ENCODE peak calls at places on chromosomes 12 and 14, in six cellular contexts. K is HepG2, V is A549, L is K562, P is endothelial cell of umbilical vein, H is GM12878. T is an unnamed sample.
A peak's percentile ranks its signal among the peaks of the same experiment; 100 is the strongest.

GRCh38 chr14:58465425-58465824 is 37.9 kb downstream of the KIAA0586 start:
- DNase-seq in K (peak; percentile 32), V (peak; percentile 13), L (no peak), P (peak; percentile 10), H (no peak), T (no peak)

GRCh38 chr14:23361763-23362162 is 3.2 kb downstream of the EFS start:
- DNase-seq in K (no peak), V (no peak), L (no peak), P (no peak), H (no peak), T (no peak)

GRCh38 chr14:65302571-65303184 is 109.9 kb upstream of the FUT8 start:
- DNase-seq in K (no peak), V (no peak), L (no peak), P (no peak), H (peak; percentile 98), T (no peak)

GRCh38 chr12:116718578-116719454 is 19.1 kb downstream of the SPRING1 start:
- DNase-seq in K (no peak), V (no peak), L (no peak), P (peak; percentile 75), H (no peak), T (no peak)

GRCh38 chr14:35631071-35631805 is 97.3 kb downstream of the INSM2 start:
- DNase-seq in K (no peak), V (no peak), L (no peak), P (no peak), H (no peak), T (no peak)

GRCh38 chr12:52147367-52147972 is 44.3 kb downstream of the KRT80 start:
- DNase-seq in K (peak; percentile 67), V (peak; percentile 96), L (peak; percentile 77), P (peak; percentile 91), H (no peak), T (peak; percentile 69)

GRCh38 chr14:35435177-35435576 is 30.6 kb upstream of the NFKBIA start:
- DNase-seq in K (no peak), V (no peak), L (no peak), P (no peak), H (no peak), T (no peak)

GRCh38 chr12:76595056-76595455 is 35.5 kb upstream of the OSBPL8 start:
- DNase-seq in K (no peak), V (no peak), L (no peak), P (no peak), H (no peak), T (no peak)

GRCh38 chr12:28878629-28879028 is 270.4 kb upstream of the FAR2 start:
- DNase-seq in K (no peak), V (no peak), L (no peak), P (no peak), H (no peak), T (no peak)
- TF ChIP-seq CTCF in K (no peak), V (no peak), L (no peak), P (no peak), H (no peak), T (no peak)

GRCh38 chr14:61376314-61376713 is 54.9 kb downstream of the PRKCH start:
- DNase-seq in K (no peak), V (no peak), L (no peak), P (no peak), H (no peak), T (no peak)

GRCh38 chr14:61380984-61381383 is 59.6 kb downstream of the PRKCH start:
- DNase-seq in K (peak; percentile 1), V (no peak), L (no peak), P (no peak), H (no peak), T (no peak)

GRCh38 chr14:61382842-61383241 is 61.5 kb downstream of the PRKCH start:
- DNase-seq in K (no peak), V (no peak), L (no peak), P (no peak), H (no peak), T (no peak)

GRCh38 chr14:61381589-61381988 is 60.2 kb downstream of the PRKCH start:
- DNase-seq in K (no peak), V (no peak), L (no peak), P (no peak), H (no peak), T (no peak)

GRCh38 chr14:61379639-61380184 is 58.3 kb downstream of the PRKCH start:
- DNase-seq in K (no peak), V (no peak), L (no peak), P (no peak), H (no peak), T (no peak)
- TF ChIP-seq MYC in K (no peak), V (no peak), L (no peak), P (no peak), H (no peak), T (no peak)

GRCh38 chr12:401235-402126 is at the start of gene CCDC77:
- DNase-seq in K (peak; percentile 89), V (peak; percentile 78), L (peak; percentile 93), P (peak; percentile 96), H (peak; percentile 86), T (peak; percentile 94)
- TF ChIP-seq CTCF in K (peak; percentile 59), V (no peak), L (peak; percentile 29), P (no peak), H (peak; percentile 25), T (peak; percentile 28)

GRCh38 chr12:104494137-104494815 is 37.5 kb downstream of the CHST11 start:
- DNase-seq in K (no peak), V (no peak), L (peak; percentile 51), P (no peak), H (peak; percentile 57), T (peak; percentile 58)
- TF ChIP-seq MYC in K (no peak), V (no peak), L (no peak), P (no peak), H (no peak), T (no peak)

GRCh38 chr14:67426983-67427601 is 15.1 kb upstream of the PLEK2 start:
- DNase-seq in K (peak; percentile 76), V (peak; percentile 91), L (peak; percentile 63), P (peak; percentile 67), H (no peak), T (peak; percentile 83)
- TF ChIP-seq CTCF in K (peak; percentile 91), V (peak; percentile 78), L (peak; percentile 77), P (peak; percentile 73), H (peak; percentile 84), T (peak; percentile 76)

GRCh38 chr12:109301643-109302176 is 7.4 kb downstream of the FOXN4 start:
- DNase-seq in K (no peak), V (no peak), L (no peak), P (no peak), H (no peak), T (no peak)
- TF ChIP-seq MYC in K (no peak), V (no peak), L (no peak), P (no peak), H (no peak), T (no peak)

DNA sequence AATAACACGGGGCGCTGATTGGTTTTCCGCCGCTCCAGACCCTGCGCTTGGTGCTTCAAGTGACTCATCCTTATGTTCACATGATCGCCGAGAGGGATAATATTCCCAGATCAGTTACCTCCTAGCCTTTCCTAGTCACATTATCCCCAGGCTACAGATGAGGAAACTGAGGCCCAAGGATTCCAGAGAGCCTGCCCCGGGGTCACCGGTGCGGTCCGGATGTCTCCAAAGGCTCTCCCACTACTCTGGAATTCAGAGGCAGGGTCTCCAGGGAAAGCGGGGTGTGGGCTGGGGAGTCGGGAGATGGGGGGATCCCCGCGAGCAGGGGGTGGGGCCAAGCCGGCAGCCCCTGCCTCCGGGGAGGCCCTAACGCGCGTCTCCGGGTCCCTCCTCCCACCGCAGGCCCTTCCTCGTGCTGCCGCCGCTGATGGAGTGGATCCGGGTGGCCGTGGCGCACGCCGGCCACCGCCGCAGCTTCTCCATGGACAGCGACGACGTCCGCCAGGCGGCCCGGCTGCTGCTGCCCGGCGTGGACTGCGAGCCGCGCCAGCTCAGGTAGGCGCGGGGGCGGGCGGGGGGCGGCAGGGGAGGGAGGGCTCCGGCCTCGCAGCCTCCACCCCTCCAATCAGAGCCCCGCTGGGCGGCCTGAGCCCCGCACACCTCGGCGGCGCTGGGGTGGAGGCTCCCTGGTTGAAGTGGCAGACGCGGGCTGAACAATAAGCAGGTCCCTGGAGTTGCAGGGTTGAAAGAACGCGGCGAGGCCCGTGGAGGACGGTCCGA is 104.7 kb upstream of the PWP1 start:
- DNase-seq in K (no peak), V (no peak), L (peak; percentile 9), P (no peak), H (no peak), T (no peak)
- TF ChIP-seq CTCF in K (no peak), V (no peak), L (no peak), P (no peak), H (no peak), T (no peak)

DNA sequence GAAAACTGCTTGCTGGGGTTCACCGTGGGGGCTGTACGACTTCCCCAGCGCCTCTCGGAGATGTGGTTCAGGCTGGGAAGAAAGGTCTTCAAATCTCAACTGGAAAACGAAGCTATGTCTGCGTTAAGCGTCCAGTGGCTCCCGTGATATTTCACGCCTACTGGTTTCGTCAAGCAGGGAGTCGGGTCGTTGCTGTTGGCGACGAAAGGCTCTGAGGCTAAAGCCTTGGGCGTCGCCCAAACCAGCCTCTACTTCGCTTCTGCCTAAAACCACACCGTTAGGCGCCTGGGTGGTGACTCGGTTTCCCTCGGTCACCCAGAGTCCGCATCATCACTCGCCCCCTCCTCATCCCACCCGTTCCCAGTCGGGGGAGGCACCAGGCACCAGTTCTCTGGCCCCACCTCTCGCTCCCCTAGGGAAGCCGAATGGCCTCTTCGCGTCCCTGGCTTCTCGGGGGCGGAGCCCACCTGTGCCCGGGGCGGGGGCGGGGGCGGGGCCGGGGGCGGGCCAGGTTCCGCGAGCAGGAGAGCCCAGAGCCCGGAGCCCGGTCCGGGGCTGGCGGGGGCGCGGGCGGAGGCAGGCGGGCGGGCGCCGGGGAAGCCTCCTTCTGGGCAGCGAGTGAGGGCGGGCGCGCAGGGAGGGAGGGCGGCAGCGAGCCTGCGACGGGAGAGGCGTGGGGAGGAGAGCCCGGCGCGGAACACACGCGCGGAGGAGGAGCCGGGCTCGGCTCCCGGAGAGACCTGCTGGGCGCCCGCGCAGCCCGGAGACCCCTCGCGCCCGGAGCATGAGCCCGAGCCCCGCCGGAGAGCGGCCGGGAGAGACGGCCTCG is at the start of gene B4GALNT3:
- DNase-seq in K (no peak), V (peak; percentile 56), L (peak; percentile 80), P (no peak), H (no peak), T (peak; percentile 47)
- TF ChIP-seq MYC in K (no peak), V (no peak), L (no peak), P (no peak), H (no peak), T (no peak)

GRCh38 chr12:113860059-113860820 is 105.9 kb downstream of the RBM19 start:
- DNase-seq in K (no peak), V (no peak), L (no peak), P (no peak), H (no peak), T (peak; percentile 72)
- TF ChIP-seq CTCF in K (peak; percentile 54), V (no peak), L (peak; percentile 39), P (no peak), H (no peak), T (peak; percentile 25)